ENCODE peak calls at places on chromosomes 11 and 22, in seven cellular contexts. O is aorta; G is Panc1; F is heart right ventricle; V is stimulated activated CD4-positive, alpha-beta T cell treated with anti-CD3 and anti-CD28 coated beads, Interleukin-1b, Interleukin-23, amount 100 ng/mL, for 24 hours; Q is COR-L47; D is activated T-helper 1 cell treated with anti-CD3 and anti-CD28 coated beads, Interleukin-12 subunit alpha, Interleukin-12 subunit beta, Interleukin-2, Interleukin-4 antibody, amounts not matched to agents 30 ng/mL and 10 ng/mL and 1 ng/mL, durations not matched to agents 14 hours and 24 hours and 36 hours. P is an unnamed sample.

GRCh38 chr11:102456381-102456780 is 3.8 kb upstream of the TMEM123 start:
- DNase-seq in G (no peak), V (no peak), O (no peak), D (no peak), F (no peak), Q (no peak), P (no peak)

GRCh38 chr11:94768602-94769511 is 701 bp downstream of the AMOTL1 start:
- DNase-seq in D (no peak), F (peak; percentile 65), Q (peak; percentile 25), O (peak; percentile 85), V (no peak), G (no peak), P (peak; percentile 71)

GRCh38 chr11:104484784-104485554 is 321.0 kb upstream of the PDGFD start:
- DNase-seq in F (no peak), G (no peak), Q (no peak), V (no peak), D (no peak), O (no peak), P (no peak)

GRCh38 chr11:131859811-131860210 is 489.4 kb downstream of the NTM start:
- DNase-seq in F (no peak), V (no peak), D (no peak), O (no peak), G (no peak), Q (no peak), P (no peak)

GRCh38 chr22:42921301-42921700 is 64.2 kb upstream of the ARFGAP3 start:
- DNase-seq in Q (no peak), G (no peak), F (no peak), D (no peak), O (no peak), V (no peak), P (no peak)

GRCh38 chr11:62458212-62459002 is 39.6 kb downstream of the SCGB1A1 start:
- DNase-seq in Q (no peak), O (no peak), D (no peak), G (no peak), V (no peak), F (no peak), P (no peak)

GRCh38 chr22:39959640-39960447 is at the start of gene TMA7B:
- DNase-seq in G (no peak), V (no peak), D (peak; percentile 19), Q (peak; percentile 51), F (no peak), O (no peak), P (no peak)

GRCh38 chr11:34356576-34356917 is 1.3 kb downstream of the ABTB2 start:
- DNase-seq in D (no peak), F (peak; percentile 23), G (no peak), Q (peak; percentile 53), V (no peak), O (no peak), P (no peak)

GRCh38 chr11:47469411-47470179 is 20.7 kb upstream of the RAPSN start:
- DNase-seq in Q (no peak), D (no peak), F (no peak), O (peak; percentile 24), G (no peak), V (no peak), P (no peak)

GRCh38 chr22:42343136-42343484 is 72.7 kb upstream of the TCF20 start:
- DNase-seq in F (no peak), D (no peak), O (no peak), Q (peak; percentile 40), V (no peak), G (no peak), P (no peak)

GRCh38 chr11:1230456-1231395 is 7.9 kb downstream of the MUC5B start:
- DNase-seq in D (no peak), Q (no peak), V (no peak), G (no peak), O (peak; percentile 76), F (peak; percentile 12), P (peak; percentile 20)

GRCh38 chr11:2482745-2483144 is 37.9 kb downstream of the KCNQ1 start:
- DNase-seq in V (no peak), G (no peak), F (no peak), D (no peak), O (no peak), Q (peak; percentile 61), P (no peak)

GRCh38 chr11:70420008-70420464 is 21.7 kb downstream of the CTTN start:
- DNase-seq in V (no peak), D (no peak), F (no peak), Q (no peak), G (no peak), O (no peak), P (no peak)

GRCh38 chr11:22459053-22459452 is 120.9 kb downstream of the SLC17A6 start:
- DNase-seq in O (no peak), G (no peak), Q (no peak), F (no peak), D (no peak), V (no peak), P (no peak)

GRCh38 chr11:42179211-42179610 is 719.8 kb upstream of the LRRC4C start:
- DNase-seq in G (no peak), D (no peak), O (no peak), Q (no peak), F (no peak), V (no peak), P (no peak)

GRCh38 chr11:120208012-120208441 is 2.8 kb upstream of the OAF start:
- DNase-seq in V (no peak), G (no peak), O (no peak), Q (no peak), F (no peak), D (no peak), P (peak; percentile 23)

GRCh38 chr22:31343235-31344191 is 2.6 kb downstream of the PATZ1 start:
- DNase-seq in F (peak; percentile 28), O (no peak), D (no peak), Q (peak; percentile 72), G (no peak), V (no peak), P (peak; percentile 53)

GRCh38 chr22:20904008-20904979 is 12.9 kb upstream of the CRKL start:
- DNase-seq in D (no peak), F (no peak), O (peak; percentile 30), G (peak; percentile 83), Q (no peak), V (no peak), P (no peak)

GRCh38 chr11:3109921-3110706 is 52.9 kb upstream of the CARS1 start:
- DNase-seq in Q (peak; percentile 59), F (peak; percentile 45), G (no peak), D (no peak), O (peak; percentile 84), V (no peak), P (peak; percentile 66)

GRCh38 chr11:124867700-124868099 is 2.5 kb downstream of the ROBO3 start:
- DNase-seq in Q (peak; percentile 26), O (no peak), D (no peak), F (no peak), V (no peak), G (no peak), P (no peak)

GRCh38 chr11:130651266-130651855 is 202.9 kb downstream of the ADAMTS15 start:
- DNase-seq in Q (no peak), G (no peak), F (no peak), O (no peak), D (no peak), V (no peak), P (no peak)

GRCh38 chr22:49964493-49965290 is 4.1 kb downstream of the PIM3 start:
- DNase-seq in D (no peak), V (no peak), Q (no peak), O (peak; percentile 70), F (peak; percentile 17), G (no peak), P (peak; percentile 37)

GRCh38 chr22:49460662-49461371 is 366.9 kb downstream of the BRD1 start:
- DNase-seq in F (no peak), D (no peak), Q (no peak), G (no peak), V (no peak), O (peak; percentile 58), P (no peak)

GRCh38 chr11:75631086-75631694 is 37.6 kb downstream of the MAP6 start:
- DNase-seq in G (no peak), F (no peak), Q (no peak), O (no peak), V (no peak), D (no peak), P (no peak)

GRCh38 chr22:47783433-47784366 is 1021.2 kb downstream of the TBC1D22A start:
- DNase-seq in G (no peak), Q (peak; percentile 38), O (peak; percentile 69), D (no peak), V (no peak), F (no peak), P (no peak)

GRCh38 chr11:18731949-18732821 is 6.2 kb upstream of the IGSF22 start:
- DNase-seq in G (peak; percentile 38), O (peak; percentile 82), D (peak; percentile 47), F (peak; percentile 48), V (peak; percentile 57), Q (peak; percentile 8), P (peak; percentile 59)

GRCh38 chr11:1392111-1392510 is 2.4 kb downstream of the BRSK2 start:
- DNase-seq in Q (no peak), G (no peak), O (no peak), V (no peak), F (no peak), D (no peak), P (no peak)